ENCODE peak calls at places on chromosome 12, in seven cellular contexts. Y is body of pancreas; Q is T-helper 2 cell; O is GM18507; T is A549; M is naive thymus-derived CD8-positive, alpha-beta T cell; X is amniotic stem cell. K is an unnamed sample.

GRCh38 chr12:61654698-61655097 is 605.5 kb upstream of the USP15 start:
- DNase-seq in X (no peak), M (no peak), Y (no peak), Q (no peak), T (peak; percentile 6), O (no peak), K (no peak)

GRCh38 chr12:55722948-55723347 is 2.8 kb downstream of the RDH5 start:
- DNase-seq in Q (no peak), X (no peak), O (no peak), M (no peak), Y (no peak), T (no peak), K (no peak)

GRCh38 chr12:118102609-118103008 is 1.2 kb downstream of the VSIG10 start:
- DNase-seq in Y (no peak), M (no peak), X (no peak), T (no peak), Q (no peak), O (no peak), K (no peak)

GRCh38 chr12:1634590-1635191 is 5.7 kb downstream of the WNT5B start:
- DNase-seq in M (peak; percentile 71), Y (peak; percentile 90), O (peak; percentile 46), X (peak; percentile 25), Q (peak; percentile 48), T (peak; percentile 76), K (peak; percentile 84)

GRCh38 chr12:26630546-26631027 is 202.4 kb downstream of the ITPR2 start:
- DNase-seq in Y (no peak), Q (no peak), M (no peak), T (peak; percentile 18), O (no peak), X (peak; percentile 86), K (no peak)

GRCh38 chr12:116150001-116150400 is 127.5 kb downstream of the MED13L start:
- DNase-seq in M (no peak), O (no peak), X (no peak), Y (no peak), Q (no peak), T (no peak), K (no peak)

GRCh38 chr12:6120796-6121473 is 3.5 kb downstream of the VWF start:
- DNase-seq in T (no peak), O (no peak), X (no peak), M (no peak), Q (no peak), Y (no peak), K (no peak)

GRCh38 chr12:94557896-94558295 is 92.5 kb downstream of the TMCC3 start:
- DNase-seq in T (no peak), O (no peak), X (no peak), Y (no peak), Q (no peak), M (no peak), K (no peak)

GRCh38 chr12:53102883-53103807 is at the start of gene SOAT2:
- DNase-seq in M (peak; percentile 78), Y (no peak), Q (peak; percentile 6), T (no peak), O (peak; percentile 58), X (no peak), K (no peak)

GRCh38 chr12:116644806-116645205 is 85.6 kb downstream of the MAP1LC3B2 start:
- DNase-seq in M (no peak), O (no peak), Q (no peak), X (no peak), T (no peak), Y (no peak), K (no peak)

GRCh38 chr12:88519802-88520435 is 60.4 kb downstream of the KITLG start:
- DNase-seq in M (no peak), X (no peak), Q (no peak), Y (no peak), O (no peak), T (no peak), K (no peak)

GRCh38 chr12:80187660-80188090 is 88.3 kb downstream of the OTOGL start:
- DNase-seq in M (no peak), O (no peak), X (no peak), Y (peak; percentile 5), T (no peak), Q (no peak), K (no peak)

GRCh38 chr12:119153477-119154434 is 25.0 kb upstream of the HSPB8 start:
- DNase-seq in M (no peak), T (peak; percentile 47), O (no peak), Q (no peak), Y (peak; percentile 76), X (no peak), K (peak; percentile 98)

GRCh38 chr12:15146585-15146984 is 74.6 kb downstream of the RERG start:
- DNase-seq in Q (no peak), X (no peak), Y (no peak), O (no peak), T (no peak), M (no peak), K (no peak)

GRCh38 chr12:123363743-123364531 is 710 bp downstream of the SBNO1 start:
- DNase-seq in O (no peak), M (no peak), X (no peak), Y (peak; percentile 20), T (peak; percentile 52), Q (no peak), K (peak; percentile 75)

GRCh38 chr12:88520436-88520820 is 59.8 kb downstream of the KITLG start:
- DNase-seq in Q (no peak), O (no peak), M (no peak), Y (no peak), T (no peak), X (no peak), K (no peak)

GRCh38 chr12:121968880-121969279 is 50.5 kb downstream of the CFAP251 start:
- DNase-seq in Q (no peak), M (no peak), Y (no peak), X (no peak), O (no peak), T (no peak), K (no peak)

GRCh38 chr12:62732861-62733427 is 202.0 kb downstream of the PPM1H start:
- DNase-seq in O (no peak), X (no peak), T (peak; percentile 92), Q (no peak), Y (no peak), M (no peak), K (no peak)

GRCh38 chr12:6919588-6919987 is 5.2 kb downstream of the ENO2 start:
- DNase-seq in M (no peak), Y (no peak), Q (no peak), X (no peak), T (no peak), O (no peak), K (no peak)